ENCODE peak calls at places on chromosomes 11 and 22, in four cellular contexts. One of them, this sample, is unnamed.

GRCh38 chr11:119206512-119207299 is 567 bp downstream of the CBL start:
- DNase-seq in SK-N-SH: peak
- DNase-seq in A549: no peak
- DNase-seq in GM23338: peak
- DNase-seq in this sample: peak

GRCh38 chr11:45665933-45666647 is 668 bp upstream of the CHST1 start:
- DNase-seq in SK-N-SH: no peak
- DNase-seq in A549: no peak
- DNase-seq in GM23338: no peak
- DNase-seq in this sample: no peak

GRCh38 chr11:125141686-125142535 is 22.6 kb upstream of the PKNOX2 start:
- DNase-seq in SK-N-SH: peak
- DNase-seq in A549: peak
- DNase-seq in GM23338: peak
- DNase-seq in this sample: peak

GRCh38 chr11:108253176-108253575 is 30.3 kb downstream of the ATM start:
- DNase-seq in SK-N-SH: no peak
- DNase-seq in A549: no peak
- DNase-seq in GM23338: no peak
- DNase-seq in this sample: no peak

GRCh38 chr22:31754813-31755212 is 994 bp downstream of the DEPDC5 start:
- DNase-seq in SK-N-SH: no peak
- DNase-seq in A549: no peak
- DNase-seq in GM23338: no peak
- DNase-seq in this sample: no peak

GRCh38 chr22:30309981-30310672 is 16.6 kb downstream of the TBC1D10A start:
- DNase-seq in SK-N-SH: no peak
- DNase-seq in A549: no peak
- DNase-seq in GM23338: no peak
- DNase-seq in this sample: peak

GRCh38 chr11:100467821-100468508 is 219.1 kb upstream of the ARHGAP42 start:
- DNase-seq in SK-N-SH: no peak
- DNase-seq in A549: no peak
- DNase-seq in GM23338: no peak
- DNase-seq in this sample: no peak

GRCh38 chr11:76763573-76764348 is 19.4 kb upstream of the TSKU start:
- DNase-seq in SK-N-SH: no peak
- DNase-seq in A549: no peak
- DNase-seq in GM23338: no peak
- DNase-seq in this sample: no peak

GRCh38 chr22:26579331-26579886 is 10.5 kb downstream of the TPST2 start:
- DNase-seq in SK-N-SH: no peak
- DNase-seq in A549: no peak
- DNase-seq in GM23338: no peak
- DNase-seq in this sample: peak

GRCh38 chr11:114065094-114065493 is 5.6 kb downstream of the ZBTB16 start:
- DNase-seq in SK-N-SH: no peak
- DNase-seq in A549: no peak
- DNase-seq in GM23338: no peak
- DNase-seq in this sample: no peak

GRCh38 chr22:35868938-35869337 is 151.3 kb downstream of the APOL5 start:
- DNase-seq in SK-N-SH: no peak
- DNase-seq in A549: no peak
- DNase-seq in GM23338: peak
- DNase-seq in this sample: no peak

GRCh38 chr22:27370281-27370680 is 431.3 kb downstream of the MN1 start:
- DNase-seq in SK-N-SH: no peak
- DNase-seq in A549: no peak
- DNase-seq in GM23338: no peak
- DNase-seq in this sample: peak

GRCh38 chr11:64516226-64516625 is 74.8 kb upstream of the SLC22A12 start:
- DNase-seq in SK-N-SH: no peak
- DNase-seq in A549: no peak
- DNase-seq in GM23338: peak
- DNase-seq in this sample: peak

GRCh38 chr11:2802389-2803185 is 83.0 kb downstream of the CDKN1C start:
- DNase-seq in SK-N-SH: no peak
- DNase-seq in A549: no peak
- DNase-seq in GM23338: no peak
- DNase-seq in this sample: no peak

GRCh38 chr22:45510376-45511232 is 7.9 kb downstream of the FBLN1 start:
- DNase-seq in SK-N-SH: no peak
- DNase-seq in A549: no peak
- DNase-seq in GM23338: no peak
- DNase-seq in this sample: no peak

GRCh38 chr11:61976420-61976800 is 9.0 kb upstream of the FTH1 start:
- DNase-seq in SK-N-SH: no peak
- DNase-seq in A549: no peak
- DNase-seq in GM23338: no peak
- DNase-seq in this sample: no peak

GRCh38 chr11:76735218-76735480 is 48.0 kb upstream of the TSKU start:
- DNase-seq in SK-N-SH: no peak
- DNase-seq in A549: no peak
- DNase-seq in GM23338: no peak
- DNase-seq in this sample: no peak

GRCh38 chr11:61334434-61335354 is 1.7 kb downstream of the TKFC start:
- DNase-seq in SK-N-SH: no peak
- DNase-seq in A549: no peak
- DNase-seq in GM23338: no peak
- DNase-seq in this sample: no peak

GRCh38 chr22:38312261-38312800 is 4.9 kb downstream of the CSNK1E start:
- DNase-seq in SK-N-SH: no peak
- DNase-seq in A549: no peak
- DNase-seq in GM23338: no peak
- DNase-seq in this sample: no peak

GRCh38 chr11:61345170-61345610 is 12.2 kb downstream of the TKFC start:
- DNase-seq in SK-N-SH: peak
- DNase-seq in A549: no peak
- DNase-seq in GM23338: no peak
- DNase-seq in this sample: no peak

GRCh38 chr22:29780781-29781676 is 13.9 kb downstream of the UQCR10 start:
- DNase-seq in SK-N-SH: peak
- DNase-seq in A549: no peak
- DNase-seq in GM23338: no peak
- DNase-seq in this sample: no peak

GRCh38 chr22:19877626-19878339 is 23.1 kb upstream of the GNB1L start:
- DNase-seq in SK-N-SH: no peak
- DNase-seq in A549: no peak
- DNase-seq in GM23338: no peak
- DNase-seq in this sample: no peak

GRCh38 chr11:44816761-44817160 is 90.0 kb downstream of the TSPAN18 start:
- DNase-seq in SK-N-SH: no peak
- DNase-seq in A549: no peak
- DNase-seq in GM23338: no peak
- DNase-seq in this sample: no peak

GRCh38 chr11:12287374-12288211 is 89.8 kb upstream of the PARVA start:
- DNase-seq in SK-N-SH: peak
- DNase-seq in A549: peak
- DNase-seq in GM23338: peak
- DNase-seq in this sample: no peak

GRCh38 chr22:20111045-20111688 is 4.7 kb upstream of the RANBP1 start:
- DNase-seq in SK-N-SH: peak
- DNase-seq in A549: peak
- DNase-seq in GM23338: peak
- DNase-seq in this sample: peak

GRCh38 chr11:19395050-19395449 is 154.3 kb upstream of the E2F8 start:
- DNase-seq in SK-N-SH: no peak
- DNase-seq in A549: no peak
- DNase-seq in GM23338: peak
- DNase-seq in this sample: no peak

GRCh38 chr22:29482726-29483125 is 2.7 kb downstream of the NEFH start:
- DNase-seq in SK-N-SH: no peak
- DNase-seq in A549: no peak
- DNase-seq in GM23338: no peak
- DNase-seq in this sample: no peak

GRCh38 chr11:80346660-80347059 is 905.8 kb upstream of the TENM4 start:
- DNase-seq in SK-N-SH: no peak
- DNase-seq in A549: no peak
- DNase-seq in GM23338: no peak
- DNase-seq in this sample: no peak

GRCh38 chr11:69444381-69445130 is 36.9 kb upstream of the LINC01488 start:
- DNase-seq in SK-N-SH: no peak
- DNase-seq in A549: no peak
- DNase-seq in GM23338: peak
- DNase-seq in this sample: peak

GRCh38 chr11:43579171-43579918 is 101.2 kb upstream of the HSD17B12 start:
- DNase-seq in SK-N-SH: peak
- DNase-seq in A549: peak
- DNase-seq in GM23338: peak
- DNase-seq in this sample: peak

GRCh38 chr11:12089473-12089872 is 20.9 kb upstream of the MICAL2 start:
- DNase-seq in SK-N-SH: no peak
- DNase-seq in A549: no peak
- DNase-seq in GM23338: no peak
- DNase-seq in this sample: no peak

GRCh38 chr11:71472941-71473792 is 20.2 kb downstream of the NADSYN1 start:
- DNase-seq in SK-N-SH: no peak
- DNase-seq in A549: no peak
- DNase-seq in GM23338: no peak
- DNase-seq in this sample: no peak

GRCh38 chr22:19996694-19997384 is 19.8 kb downstream of the ARVCF start:
- DNase-seq in SK-N-SH: peak
- DNase-seq in A549: no peak
- DNase-seq in GM23338: no peak
- DNase-seq in this sample: no peak

GRCh38 chr22:42018224-42018623 is 19.6 kb downstream of the WBP2NL start:
- DNase-seq in SK-N-SH: no peak
- DNase-seq in A549: no peak
- DNase-seq in GM23338: no peak
- DNase-seq in this sample: no peak

DNA sequence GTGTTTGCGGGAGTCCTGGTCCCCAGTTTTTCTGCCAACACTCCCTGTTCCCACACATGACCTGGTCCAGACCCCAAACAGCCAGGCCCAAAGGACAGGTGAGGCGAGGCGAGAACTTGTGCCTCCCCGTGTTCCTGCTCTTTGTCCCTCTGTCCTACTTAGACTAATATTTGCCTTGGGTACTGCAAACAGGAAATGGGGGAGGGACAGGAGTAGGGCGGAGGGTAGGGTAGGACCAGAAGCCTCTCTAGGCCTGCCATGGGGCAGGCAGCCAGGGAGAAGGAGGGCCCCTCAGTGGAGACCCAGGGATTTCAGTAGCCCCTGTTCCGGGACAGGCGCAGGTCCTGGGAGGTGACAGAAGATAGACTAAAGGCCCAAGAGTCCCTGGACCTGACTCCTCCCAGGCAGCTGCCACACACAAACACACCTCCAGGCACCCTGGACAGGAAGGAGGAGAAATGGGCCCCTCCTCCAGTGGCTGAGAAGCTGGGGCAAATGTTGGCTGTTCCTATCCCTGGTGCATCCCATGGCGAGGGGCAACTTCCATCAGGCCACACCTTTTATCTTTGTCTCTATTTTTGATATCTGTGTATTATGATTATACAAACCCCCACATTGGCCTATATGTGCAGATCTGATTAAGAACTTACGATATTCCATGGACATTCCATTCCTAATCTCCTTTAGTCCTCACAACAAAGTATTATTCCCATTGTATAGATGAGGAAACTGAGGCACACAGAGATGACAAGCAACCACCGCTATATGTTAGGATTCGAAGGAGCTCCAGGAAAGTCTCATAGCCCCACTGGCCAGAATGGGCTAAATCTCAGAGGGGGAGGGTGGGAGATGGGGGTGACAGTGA is 626 bp upstream of the F2 start:
- DNase-seq in SK-N-SH: no peak
- DNase-seq in A549: peak
- DNase-seq in GM23338: peak
- DNase-seq in this sample: no peak
- TF ChIP-seq REST in SK-N-SH: no peak
- TF ChIP-seq REST in A549: no peak
- TF ChIP-seq REST in GM23338: no peak
- TF ChIP-seq REST in this sample: no peak

GRCh38 chr22:39611360-39611759 is 40.8 kb downstream of the CACNA1I start:
- DNase-seq in SK-N-SH: no peak
- DNase-seq in A549: no peak
- DNase-seq in GM23338: no peak
- DNase-seq in this sample: no peak
- H3K27ac ChIP-seq in SK-N-SH: no peak
- H3K27ac ChIP-seq in A549: no peak
- H3K27ac ChIP-seq in GM23338: no peak
- H3K27ac ChIP-seq in this sample: no peak

GRCh38 chr11:75598264-75598663 is 36.2 kb downstream of the SERPINH1 start:
- DNase-seq in SK-N-SH: no peak
- DNase-seq in A549: no peak
- DNase-seq in GM23338: no peak
- DNase-seq in this sample: no peak
- TF ChIP-seq REST in SK-N-SH: no peak
- TF ChIP-seq REST in A549: no peak
- TF ChIP-seq REST in GM23338: no peak
- TF ChIP-seq REST in this sample: no peak

GRCh38 chr11:94558932-94559331 is 8.2 kb upstream of the PIWIL4 start:
- DNase-seq in SK-N-SH: no peak
- DNase-seq in A549: no peak
- DNase-seq in GM23338: no peak
- DNase-seq in this sample: no peak

GRCh38 chr11:94553938-94554337 is 10.2 kb downstream of the FUT4 start:
- DNase-seq in SK-N-SH: no peak
- DNase-seq in A549: no peak
- DNase-seq in GM23338: no peak
- DNase-seq in this sample: no peak

GRCh38 chr11:94557391-94557790 is 9.8 kb upstream of the PIWIL4 start:
- DNase-seq in SK-N-SH: no peak
- DNase-seq in A549: no peak
- DNase-seq in GM23338: no peak
- DNase-seq in this sample: no peak

GRCh38 chr11:94557992-94558391 is 9.2 kb upstream of the PIWIL4 start:
- DNase-seq in SK-N-SH: no peak
- DNase-seq in A549: no peak
- DNase-seq in GM23338: no peak
- DNase-seq in this sample: no peak

DNA sequence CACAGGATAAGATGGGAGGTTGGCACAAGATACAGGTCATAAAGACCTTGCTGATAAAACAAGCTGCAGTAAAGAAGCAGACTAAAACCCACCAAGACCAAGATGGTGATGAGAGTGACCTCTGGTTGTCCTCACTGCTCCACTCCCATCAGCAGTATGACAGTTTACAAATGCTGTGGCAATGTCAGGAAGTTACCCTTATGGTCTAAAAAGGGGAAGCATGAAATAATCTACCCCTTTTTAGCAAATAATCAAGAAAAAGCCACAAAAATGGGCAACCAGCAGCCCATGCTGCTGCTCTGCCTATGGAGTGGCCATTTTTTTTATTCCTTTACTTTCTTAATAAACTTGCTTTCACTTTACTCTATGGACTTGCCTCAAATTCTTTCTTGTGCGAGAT is 8.7 kb upstream of the PIWIL4 start:
- DNase-seq in SK-N-SH: no peak
- DNase-seq in A549: no peak
- DNase-seq in GM23338: no peak
- DNase-seq in this sample: no peak
- H3K27ac ChIP-seq in SK-N-SH: peak
- H3K27ac ChIP-seq in A549: no peak
- H3K27ac ChIP-seq in GM23338: no peak
- H3K27ac ChIP-seq in this sample: peak

GRCh38 chr22:49959782-49960158 is 802 bp upstream of the PIM3 start:
- DNase-seq in SK-N-SH: peak
- DNase-seq in A549: no peak
- DNase-seq in GM23338: peak
- DNase-seq in this sample: no peak
- TF ChIP-seq REST in SK-N-SH: no peak
- TF ChIP-seq REST in A549: no peak
- TF ChIP-seq REST in GM23338: no peak
- TF ChIP-seq REST in this sample: no peak

GRCh38 chr11:86460461-86461404 is 86.0 kb downstream of the CCDC81 start:
- DNase-seq in SK-N-SH: no peak
- DNase-seq in A549: no peak
- DNase-seq in GM23338: no peak
- DNase-seq in this sample: no peak
- H3K27ac ChIP-seq in SK-N-SH: peak
- H3K27ac ChIP-seq in A549: peak
- H3K27ac ChIP-seq in GM23338: no peak
- H3K27ac ChIP-seq in this sample: no peak